ENCODE peak calls at places on chromosome 20, in eight cellular contexts. N, M, E, O, C, Y, X and P are unnamed samples.

GRCh38 chr20:2700913-2701620 is 8.5 kb downstream of the EBF4 start:
- DNase-seq in N (no peak), M (no peak), E (no peak), O (no peak), C (no peak), Y (no peak), X (no peak), P (no peak)

GRCh38 chr20:50245561-50246366 is 55.1 kb downstream of the CEBPB start:
- DNase-seq in N (peak; percentile 77), M (no peak), E (peak; percentile 71), O (no peak), C (peak; percentile 69), Y (no peak), X (no peak), P (peak; percentile 69)

GRCh38 chr20:39893013-39893685 is 795.9 kb downstream of the MAFB start:
- DNase-seq in N (peak; percentile 11), M (no peak), E (peak; percentile 82), O (no peak), C (peak; percentile 86), Y (no peak), X (peak; percentile 60), P (peak; percentile 88)

GRCh38 chr20:45358282-45359068 is 4.5 kb upstream of the SYS1 start:
- DNase-seq in N (peak; percentile 93), M (no peak), E (peak; percentile 88), O (peak; percentile 64), C (peak; percentile 81), Y (peak; percentile 60), X (peak; percentile 72), P (peak; percentile 91)

GRCh38 chr20:51840865-51841264 is 38.5 kb upstream of the SALL4 start:
- DNase-seq in N (no peak), M (no peak), E (no peak), O (no peak), C (no peak), Y (no peak), X (no peak), P (no peak)

GRCh38 chr20:45848421-45848820 is 8.8 kb downstream of the ACOT8 start:
- DNase-seq in N (no peak), M (no peak), E (no peak), O (no peak), C (no peak), Y (no peak), X (no peak), P (no peak)

GRCh38 chr20:32767418-32768198 is 5.4 kb downstream of the DNMT3B start:
- DNase-seq in N (no peak), M (no peak), E (no peak), O (peak; percentile 68), C (no peak), Y (no peak), X (no peak), P (no peak)

GRCh38 chr20:4788314-4788713 is 66.6 kb downstream of the PRND start:
- DNase-seq in N (no peak), M (no peak), E (no peak), O (no peak), C (no peak), Y (no peak), X (no peak), P (no peak)

GRCh38 chr20:44068780-44069191 is 118.2 kb downstream of the JPH2 start:
- DNase-seq in N (no peak), M (no peak), E (no peak), O (no peak), C (no peak), Y (no peak), X (no peak), P (no peak)

GRCh38 chr20:61874421-61875068 is 191.1 kb downstream of the TAF4 start:
- DNase-seq in N (no peak), M (peak; percentile 81), E (peak; percentile 41), O (peak; percentile 25), C (peak; percentile 45), Y (peak; percentile 33), X (no peak), P (peak; percentile 10)

GRCh38 chr20:56702931-56703840 is 74.1 kb downstream of the TFAP2C start:
- DNase-seq in N (no peak), M (no peak), E (no peak), O (no peak), C (no peak), Y (no peak), X (no peak), P (no peak)

GRCh38 chr20:62362991-62363919 is 3.9 kb downstream of the LAMA5 start:
- DNase-seq in N (no peak), M (peak; percentile 67), E (no peak), O (no peak), C (no peak), Y (peak; percentile 31), X (no peak), P (no peak)

GRCh38 chr20:37777556-37777955 is 83.7 kb downstream of the CTNNBL1 start:
- DNase-seq in N (peak; percentile 62), M (no peak), E (peak; percentile 7), O (no peak), C (peak; percentile 27), Y (no peak), X (no peak), P (peak; percentile 40)

GRCh38 chr20:48875914-48876240 is 45.6 kb upstream of the ARFGEF2 start:
- DNase-seq in N (peak; percentile 26), M (no peak), E (peak; percentile 38), O (no peak), C (peak; percentile 5), Y (no peak), X (no peak), P (peak; percentile 81)

GRCh38 chr20:37529968-37530600 is 2.4 kb upstream of the BLCAP start:
- DNase-seq in N (no peak), M (no peak), E (no peak), O (no peak), C (no peak), Y (no peak), X (no peak), P (no peak)

GRCh38 chr20:3167738-3168078 is 5.6 kb downstream of the LZTS3 start:
- DNase-seq in N (no peak), M (no peak), E (no peak), O (no peak), C (no peak), Y (no peak), X (no peak), P (no peak)

DNA sequence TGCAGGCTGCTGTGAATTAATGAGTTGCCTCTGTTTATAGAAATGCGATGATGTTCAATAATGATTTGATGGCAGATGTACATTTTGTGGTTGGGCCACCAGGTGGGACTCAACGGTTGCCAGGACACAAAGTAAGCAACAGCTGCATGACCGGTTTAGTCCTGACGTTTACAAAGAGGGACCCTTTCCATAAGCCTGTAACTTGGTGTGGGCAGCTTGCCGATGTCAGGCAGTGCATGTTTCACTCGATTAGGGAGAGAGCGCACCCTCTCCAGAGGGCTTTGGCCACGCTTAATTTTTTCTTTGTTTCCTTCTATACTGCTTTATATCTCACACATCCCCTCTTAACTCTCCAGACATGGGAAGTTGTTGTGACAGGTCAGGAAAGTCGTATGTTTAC is 1.4 kb downstream of the BTBD3 start:
- DNase-seq in N (peak; percentile 42), M (peak; percentile 8), E (no peak), O (no peak), C (peak; percentile 22), Y (peak; percentile 24), X (no peak), P (no peak)
- H3K4me3 ChIP-seq in N (peak overlapping the region; percentile 47), M (no peak overlapping the region), E (no peak overlapping the region), O (no peak overlapping the region), C (peak overlapping the region; percentile 66), Y (peak overlapping the region; percentile 36), X (no peak overlapping the region), P (no peak overlapping the region)

GRCh38 chr20:31740656-31741323 is 1.7 kb downstream of the TPX2 start:
- DNase-seq in N (no peak), M (no peak), E (no peak), O (peak; percentile 46), C (no peak), Y (no peak), X (no peak), P (no peak)

GRCh38 chr20:31740208-31740607 is 1.1 kb downstream of the TPX2 start:
- DNase-seq in N (peak; percentile 58), M (peak; percentile 5), E (peak; percentile 54), O (no peak), C (peak; percentile 72), Y (no peak), X (no peak), P (peak; percentile 81)

GRCh38 chr20:31738729-31739549 is at the start of gene TPX2:
- DNase-seq in N (peak; percentile 97), M (peak; percentile 98), E (peak; percentile 96), O (peak; percentile 99), C (peak; percentile 96), Y (peak; percentile 91), X (peak; percentile 90), P (peak; percentile 97)

DNA sequence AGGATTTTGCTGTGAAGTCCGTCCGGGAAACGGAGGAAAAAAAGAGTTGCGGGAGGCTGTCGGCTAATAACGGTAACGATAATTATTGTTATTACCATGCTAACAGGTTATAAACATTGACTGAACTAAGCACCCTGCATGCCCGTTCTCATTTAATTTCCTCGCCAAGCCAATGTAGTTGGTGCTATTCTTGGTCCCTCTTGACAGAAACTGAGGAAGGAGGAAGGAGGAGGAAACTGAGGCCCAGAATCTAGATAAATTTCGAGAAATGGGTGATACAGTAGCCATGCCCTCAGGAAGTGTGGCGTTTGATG is 417 bp downstream of the TPX2 start:
- DNase-seq in N (no peak), M (no peak), E (no peak), O (no peak), C (no peak), Y (no peak), X (no peak), P (no peak)
- TF ChIP-seq CTCF in N (no peak), M (no peak), E (no peak), O (no peak), C (no peak), Y (no peak), X (no peak), P (no peak)

DNA sequence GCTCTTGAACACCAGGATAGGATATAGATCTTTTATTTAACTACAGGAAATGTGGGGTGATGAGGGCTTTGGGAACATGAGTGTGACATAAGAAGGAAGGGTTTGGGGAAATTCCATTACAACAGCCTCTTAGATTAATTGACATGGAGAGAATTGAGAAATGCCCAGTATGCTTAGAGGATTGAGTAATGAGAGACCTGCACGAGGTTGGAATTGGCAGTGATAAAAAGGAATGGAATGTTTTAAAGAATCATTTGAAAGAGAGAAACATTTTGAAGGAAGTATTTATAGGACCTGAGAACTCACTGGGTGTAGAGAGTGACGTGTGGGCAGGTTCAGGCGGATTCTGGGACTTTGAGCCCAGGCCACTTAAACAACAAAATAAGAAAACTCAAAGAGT is 227.0 kb downstream of the BMP2 start:
- DNase-seq in N (peak; percentile 60), M (no peak), E (peak; percentile 40), O (no peak), C (peak; percentile 79), Y (no peak), X (no peak), P (peak; percentile 26)
- H3K4me3 ChIP-seq in N (no peak overlapping the region), M (no peak overlapping the region), E (no peak overlapping the region), O (no peak overlapping the region), C (no peak overlapping the region), Y (no peak overlapping the region), X (no peak overlapping the region), P (no peak overlapping the region)

DNA sequence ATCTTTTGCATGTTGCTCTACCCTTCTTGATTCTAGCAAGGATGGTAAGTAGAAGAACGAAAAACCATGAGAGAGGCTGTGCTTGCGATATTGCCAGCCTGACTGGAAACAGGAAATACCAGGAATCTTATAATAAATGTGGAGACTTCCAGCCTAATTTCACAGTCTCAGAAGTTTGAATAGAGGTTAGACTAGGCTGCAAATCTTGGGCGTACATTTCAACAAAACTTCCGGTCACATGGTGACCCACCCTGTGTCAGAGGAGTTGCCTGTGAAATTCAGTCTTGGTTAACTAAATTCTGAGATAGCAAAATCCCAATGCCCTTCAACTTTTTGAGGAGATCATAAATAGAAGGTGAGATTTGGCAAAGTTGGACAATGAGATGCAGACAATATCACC is 261.9 kb upstream of the JAG1 start:
- DNase-seq in N (peak; percentile 42), M (no peak), E (no peak), O (no peak), C (no peak), Y (no peak), X (no peak), P (no peak)
- TF ChIP-seq CTCF in N (no peak), M (no peak), E (no peak), O (no peak), C (no peak), Y (no peak), X (no peak), P (no peak)